ENCODE peak calls at places on chromosome 14, in nine cellular contexts. B, O, G, E, L, T, Y, X and V are unnamed samples.
A peak's percentile ranks its signal among the peaks of the same experiment; 100 is the strongest.

GRCh38 chr14:67010602-67011001 is 178.6 kb upstream of the GARIN2 start:
- DNase-seq in L (no peak), B (no peak), E (no peak), O (no peak), T (no peak), Y (no peak), X (no peak), G (no peak), V (no peak)

GRCh38 chr14:77290705-77291104 is 19.7 kb upstream of the NGB start:
- DNase-seq in X (no peak), B (no peak), O (no peak), L (peak; percentile 80), G (peak; percentile 25), Y (no peak), E (no peak), T (no peak), V (no peak)

GRCh38 chr14:104577457-104578301 is 1.9 kb upstream of the C14orf180 start:
- DNase-seq in T (no peak), Y (no peak), O (no peak), X (no peak), L (no peak), E (no peak), B (no peak), G (no peak), V (no peak)

GRCh38 chr14:104096751-104097700 is 11.5 kb downstream of the ASPG start:
- DNase-seq in B (no peak), Y (no peak), T (no peak), X (no peak), E (peak; percentile 11), O (no peak), L (no peak), G (peak; percentile 21), V (peak; percentile 87)

GRCh38 chr14:69713976-69714716 is 52.8 kb upstream of the SRSF5 start:
- DNase-seq in Y (no peak), B (no peak), L (no peak), O (no peak), E (no peak), X (no peak), G (no peak), T (no peak), V (no peak)

GRCh38 chr14:65750906-65751305 is 338.4 kb downstream of the FUT8 start:
- DNase-seq in B (no peak), X (no peak), Y (no peak), T (no peak), O (no peak), G (no peak), L (no peak), E (no peak), V (no peak)

GRCh38 chr14:84591827-84592540 is 938.0 kb upstream of the FLRT2 start:
- DNase-seq in X (no peak), Y (no peak), E (peak; percentile 56), L (no peak), B (no peak), T (no peak), G (no peak), O (no peak), V (no peak)

GRCh38 chr14:71322660-71323250 is 415.5 kb downstream of the PCNX1 start:
- DNase-seq in B (peak; percentile 70), G (peak; percentile 61), X (no peak), L (peak; percentile 74), O (peak; percentile 12), Y (no peak), T (no peak), E (peak; percentile 60), V (peak; percentile 59)

GRCh38 chr14:93962701-93963601 is 13.4 kb downstream of the ASB2 start:
- DNase-seq in E (peak; percentile 21), Y (no peak), L (no peak), X (no peak), G (no peak), T (no peak), B (no peak), O (no peak), V (peak; percentile 84)

GRCh38 chr14:70257526-70257925 is 68.8 kb upstream of the SLC8A3 start:
- DNase-seq in B (no peak), Y (no peak), T (no peak), E (peak; percentile 19), O (no peak), X (no peak), G (peak; percentile 64), L (no peak), V (peak; percentile 31)

GRCh38 chr14:98103705-98104104 is 1168.3 kb downstream of the BCL11B start:
- DNase-seq in Y (no peak), B (no peak), E (no peak), G (no peak), L (no peak), T (no peak), X (no peak), O (no peak), V (no peak)

GRCh38 chr14:22314183-22314820 is 274.7 kb downstream of the DAD1 start:
- DNase-seq in Y (no peak), O (peak; percentile 29), X (no peak), E (peak; percentile 71), B (peak; percentile 38), G (peak; percentile 88), L (peak; percentile 40), T (no peak), V (peak; percentile 63)

GRCh38 chr14:68442828-68443460 is 349.9 kb downstream of the ZFP36L1 start:
- DNase-seq in T (no peak), X (no peak), Y (no peak), O (no peak), B (peak; percentile 95), G (no peak), E (no peak), L (peak; percentile 88), V (peak; percentile 94)